ENCODE peak calls at places on chromosomes 13 and 19, in seven cellular contexts. B is body of pancreas; L is CD4-positive, CD25-positive, alpha-beta regulatory T cell; N is upper lobe of right lung; U is uterus; Q is HL-60; X is fibroblast of lung. D is an unnamed sample.

GRCh38 chr19:17841810-17842662 is 5.7 kb downstream of the JAK3 start:
- DNase-seq in L (no peak), B (peak), Q (no peak), X (peak), U (peak), N (peak), D (peak)

GRCh38 chr13:29954082-29955043 is 103.9 kb upstream of the UBL3 start:
- DNase-seq in U (no peak), N (no peak), B (no peak), Q (no peak), X (no peak), L (peak), D (no peak)

GRCh38 chr13:114115191-114115671 is 17.2 kb downstream of the RASA3 start:
- DNase-seq in N (peak), L (no peak), X (peak), U (peak), Q (peak), B (peak), D (no peak)

GRCh38 chr19:40416918-40417713 is 3.9 kb upstream of the PRX start:
- DNase-seq in N (no peak), L (no peak), X (no peak), B (no peak), U (no peak), Q (no peak), D (no peak)

GRCh38 chr13:76398426-76398825 is 487.8 kb downstream of the KCTD12 start:
- DNase-seq in B (no peak), L (no peak), X (peak), U (no peak), N (no peak), Q (no peak), D (no peak)

GRCh38 chr19:31118926-31119325 is 230.3 kb downstream of the TSHZ3 start:
- DNase-seq in X (no peak), N (no peak), L (no peak), Q (no peak), B (no peak), U (no peak), D (no peak)

GRCh38 chr13:94342436-94343242 is 136.8 kb downstream of the DCT start:
- DNase-seq in X (no peak), L (no peak), U (no peak), B (no peak), Q (no peak), N (no peak), D (no peak)

GRCh38 chr13:75145926-75146325 is 336.0 kb downstream of the TBC1D4 start:
- DNase-seq in Q (no peak), U (no peak), B (no peak), N (no peak), X (peak), L (no peak), D (no peak)

GRCh38 chr13:65260938-65261880 is 1968.9 kb downstream of the PCDH9 start:
- DNase-seq in L (no peak), B (no peak), U (no peak), Q (no peak), X (peak), N (no peak), D (no peak)

GRCh38 chr19:9610484-9611113 is 10.4 kb downstream of the ZNF561 start:
- DNase-seq in B (no peak), L (no peak), Q (no peak), U (no peak), N (no peak), X (peak), D (no peak)

GRCh38 chr13:112522578-112522977 is 65.4 kb downstream of the TUBGCP3 start:
- DNase-seq in U (no peak), L (no peak), Q (no peak), X (peak), N (no peak), B (no peak), D (no peak)

GRCh38 chr19:1751367-1752008 is 1.8 kb upstream of the ONECUT3 start:
- DNase-seq in B (no peak), N (no peak), Q (no peak), X (no peak), U (no peak), L (no peak), D (no peak)

GRCh38 chr13:90640976-90641375 is 706.5 kb upstream of the MIR17HG start:
- DNase-seq in Q (no peak), U (no peak), B (no peak), N (no peak), L (no peak), X (peak), D (no peak)

GRCh38 chr13:114108894-114109293 is 23.5 kb downstream of the RASA3 start:
- DNase-seq in B (no peak), Q (no peak), L (no peak), X (no peak), U (peak), N (peak), D (no peak)

GRCh38 chr13:23915308-23915707 is 18.0 kb upstream of the C1QTNF9B start:
- DNase-seq in X (no peak), Q (no peak), L (no peak), U (no peak), N (no peak), B (no peak), D (no peak)

GRCh38 chr19:5925830-5926459 is 11.9 kb downstream of the CAPS start:
- DNase-seq in X (no peak), Q (no peak), B (no peak), U (no peak), N (no peak), L (no peak), D (no peak)
- H3K27ac ChIP-seq in X (peak), Q (no peak), B (no peak), U (peak), N (no peak), L (no peak), D (no peak)

DNA sequence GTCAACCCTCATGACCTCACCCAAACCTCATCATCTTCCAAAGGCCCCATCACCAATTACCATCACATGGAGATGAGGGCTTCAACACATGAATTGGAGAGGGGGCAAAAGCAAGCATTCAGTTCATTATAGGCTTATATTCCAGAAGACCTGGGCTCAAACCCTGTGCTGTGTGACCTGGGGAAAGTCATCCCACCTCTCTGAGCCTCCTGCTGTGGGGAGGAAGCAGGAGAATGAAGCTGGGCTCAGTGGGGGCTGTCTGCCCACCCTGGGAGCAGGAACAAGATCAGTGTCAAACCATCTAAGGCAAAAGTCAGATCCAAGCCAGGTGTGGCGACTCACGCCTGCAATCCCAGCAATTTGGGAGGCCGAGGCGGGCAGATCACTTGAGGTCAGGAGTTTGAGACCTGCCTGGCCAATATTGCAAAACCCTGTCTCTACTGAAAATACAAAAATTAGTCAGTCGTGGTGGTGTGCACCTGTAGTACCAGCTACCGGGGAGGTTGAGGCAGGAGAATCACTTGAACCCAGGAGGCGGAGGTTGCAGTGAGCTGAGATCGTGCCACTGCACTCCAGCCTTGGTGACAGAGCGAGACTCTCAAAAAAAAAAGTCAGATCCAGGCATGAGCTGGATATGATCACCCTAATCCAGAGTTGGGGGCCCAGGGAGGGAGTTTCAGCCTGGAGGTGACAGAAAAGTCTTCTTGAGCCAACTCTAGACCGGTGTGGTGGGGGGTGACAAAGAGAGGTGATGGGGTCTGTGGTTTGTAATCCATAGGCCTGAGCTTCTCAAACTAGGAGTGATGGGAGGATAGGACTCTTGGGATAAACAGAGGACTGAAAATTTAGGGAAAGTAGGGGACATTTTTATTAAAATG is 1.6 kb upstream of the TPM4 start:
- DNase-seq in L (no peak), Q (no peak), X (no peak), B (no peak), U (no peak), N (peak), D (no peak)
- H3K27ac ChIP-seq in L (peak), Q (no peak), X (no peak), B (no peak), U (peak), N (peak), D (peak)

DNA sequence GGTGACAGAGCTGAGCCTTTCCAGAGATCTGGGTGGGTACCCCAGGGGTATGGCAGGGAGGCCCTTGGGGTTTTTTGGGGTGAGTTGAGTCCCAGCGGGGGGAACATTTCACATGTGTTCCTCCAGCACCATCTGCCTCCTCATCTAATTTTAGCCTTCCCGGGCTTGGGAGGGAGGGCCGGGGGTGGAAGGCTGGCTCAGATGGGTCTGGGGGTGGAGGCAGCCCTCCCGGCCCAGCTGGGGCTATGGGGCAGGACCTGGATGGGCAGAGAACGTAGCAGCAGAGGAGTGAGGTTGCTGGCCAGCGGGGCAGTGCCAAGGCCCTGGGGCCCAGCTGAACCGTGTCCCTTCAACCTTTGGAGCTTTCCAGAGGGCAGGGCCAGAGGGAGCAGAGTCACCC is 23.5 kb downstream of the ADGRL1 start:
- DNase-seq in L (no peak), Q (no peak), U (no peak), B (no peak), X (no peak), N (no peak), D (no peak)
- H3K27ac ChIP-seq in L (no peak), Q (no peak), U (no peak), B (no peak), X (no peak), N (no peak), D (no peak)

GRCh38 chr19:45234089-45234869 is 10.9 kb downstream of the EXOC3L2 start:
- DNase-seq in N (no peak), L (no peak), Q (no peak), B (no peak), X (no peak), U (no peak), D (no peak)
- H3K27ac ChIP-seq in N (no peak), L (no peak), Q (no peak), B (no peak), X (no peak), U (no peak), D (no peak)

DNA sequence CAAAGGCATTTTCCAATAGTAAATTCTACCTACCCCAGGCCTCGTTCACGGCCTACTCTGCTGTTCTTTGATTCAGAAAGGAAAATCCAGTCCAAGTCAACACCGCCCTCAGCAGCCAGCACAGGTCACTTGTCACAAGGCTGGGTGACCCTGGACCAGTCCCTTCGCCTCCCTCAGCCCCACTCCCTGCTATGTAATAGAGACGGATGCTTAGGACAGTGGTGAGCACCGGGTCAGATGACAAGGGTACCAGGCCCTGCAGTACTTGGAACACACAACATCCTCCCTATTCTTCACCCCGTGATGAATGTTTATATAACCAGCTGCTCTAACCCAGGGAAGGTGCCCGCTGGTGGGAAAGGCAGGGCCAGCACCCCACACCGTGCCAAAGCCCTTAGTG is 14.3 kb downstream of the LATS2 start:
- DNase-seq in B (no peak), Q (no peak), L (no peak), N (no peak), X (no peak), U (no peak), D (no peak)
- H3K27ac ChIP-seq in B (no peak), Q (no peak), L (no peak), N (no peak), X (no peak), U (peak), D (no peak)

DNA sequence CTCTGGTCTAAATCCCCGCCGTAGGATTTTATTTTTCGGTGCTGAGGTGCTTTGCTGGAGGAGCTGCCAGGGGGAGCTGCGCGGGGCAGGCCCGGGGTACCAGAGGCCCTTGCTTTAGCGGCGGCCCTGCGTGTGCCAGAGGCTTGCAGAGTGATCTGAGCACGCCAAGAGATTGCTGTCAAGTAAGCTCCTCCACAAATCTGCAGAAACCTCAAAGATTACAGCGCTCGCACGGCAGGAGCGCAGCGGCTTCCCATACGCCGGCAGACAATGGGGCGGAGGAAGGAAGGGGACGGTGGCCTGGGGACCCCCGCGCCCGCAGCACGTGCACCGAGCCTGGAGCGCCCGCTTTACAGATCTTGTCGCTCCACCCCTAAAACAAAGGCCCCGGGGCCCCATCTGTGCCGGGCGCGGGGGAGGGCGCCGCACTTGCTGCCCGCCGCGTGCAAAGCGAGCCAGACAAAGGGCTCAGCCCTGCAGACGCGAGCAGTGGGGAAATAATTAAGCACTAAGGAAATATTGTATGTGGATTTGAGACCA is 9.1 kb upstream of the C19orf12 start:
- DNase-seq in X (peak), Q (peak), U (no peak), B (no peak), N (no peak), L (peak), D (no peak)
- H3K27ac ChIP-seq in X (no peak), Q (peak), U (no peak), B (no peak), N (no peak), L (no peak), D (no peak)

GRCh38 chr19:54612428-54612827 is 17.9 kb upstream of the LILRB1 start:
- DNase-seq in L (no peak), X (no peak), Q (no peak), N (no peak), B (no peak), U (no peak), D (no peak)
- H3K27ac ChIP-seq in L (no peak), X (no peak), Q (no peak), N (no peak), B (no peak), U (no peak), D (no peak)

GRCh38 chr19:36972594-36972993 is 56.5 kb downstream of the ZNF568 start:
- DNase-seq in N (no peak), B (peak), L (no peak), U (peak), Q (no peak), X (no peak), D (no peak)

GRCh38 chr19:36973021-36973843 is 57.1 kb downstream of the ZNF568 start:
- DNase-seq in Q (peak), N (peak), U (peak), X (peak), L (peak), B (peak), D (no peak)

DNA sequence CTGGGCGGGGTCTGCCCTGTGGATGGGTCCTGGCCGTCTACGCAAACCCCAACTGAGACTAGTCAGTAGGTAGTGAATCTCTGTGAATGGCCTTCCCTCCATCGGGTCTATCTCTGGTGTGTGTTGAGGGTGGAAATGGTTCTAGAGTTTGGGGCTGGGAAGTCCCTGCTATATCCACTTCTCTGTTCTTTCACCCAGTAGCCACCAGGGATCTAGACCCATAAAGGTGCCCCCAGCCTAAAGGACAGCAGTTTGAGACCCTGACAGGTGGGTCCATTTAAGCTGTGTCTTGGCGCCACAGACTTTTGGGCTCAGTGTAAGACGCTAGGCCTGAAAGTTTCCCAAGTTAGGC is 57.7 kb downstream of the ZNF568 start:
- DNase-seq in L (no peak), B (no peak), Q (no peak), X (no peak), N (no peak), U (no peak), D (no peak)
- H3K27ac ChIP-seq in L (peak), B (no peak), Q (no peak), X (no peak), N (peak), U (peak), D (no peak)

GRCh38 chr13:86660090-86660489 is 860.9 kb upstream of the SLITRK6 start:
- DNase-seq in L (no peak), N (no peak), B (no peak), X (no peak), U (no peak), Q (no peak), D (no peak)
- H3K27ac ChIP-seq in L (no peak), N (no peak), B (no peak), X (no peak), U (no peak), Q (no peak), D (no peak)

D was measured in epithelial cell of prostate.